ENCODE peak calls at places on chromosomes 16 and 17, in five cellular contexts. Q is osteocyte; P is tibial artery; F is AG09319; J is CD8-positive, alpha-beta T cell. H is an unnamed sample.

GRCh38 chr17:64223931-64224657 is 39.0 kb downstream of the TEX2 start:
- DNase-seq in F (no peak), P (no peak), J (no peak), Q (peak; percentile 1), H (no peak)

GRCh38 chr16:69859105-69859969 is 91.8 kb upstream of the CLEC18A start:
- DNase-seq in J (no peak), F (no peak), P (no peak), Q (no peak), H (peak; percentile 46)

GRCh38 chr17:1280652-1281051 is 1.2 kb downstream of the TRARG1 start:
- DNase-seq in Q (no peak), J (no peak), P (no peak), F (no peak), H (no peak)

GRCh38 chr17:77422104-77422782 is 281.5 kb downstream of the SEC14L1 start:
- DNase-seq in P (no peak), F (no peak), Q (no peak), J (no peak), H (no peak)

GRCh38 chr17:74646231-74646630 is 22.7 kb upstream of the CD300E start:
- DNase-seq in J (no peak), P (no peak), Q (no peak), F (no peak), H (peak; percentile 60)

GRCh38 chr16:67936124-67936875 is at the start of gene PSMB10:
- DNase-seq in Q (no peak), F (no peak), J (no peak), P (no peak), H (peak; percentile 49)

GRCh38 chr17:61460796-61461585 is 8.8 kb downstream of the TBX4 start:
- DNase-seq in P (no peak), F (no peak), J (no peak), Q (no peak), H (no peak)

GRCh38 chr17:40509626-40510327 is 8.4 kb upstream of the TNS4 start:
- DNase-seq in P (no peak), F (no peak), Q (no peak), J (no peak), H (no peak)

GRCh38 chr17:27650836-27651235 is 19.8 kb downstream of the LGALS9 start:
- DNase-seq in Q (no peak), J (no peak), F (no peak), P (no peak), H (no peak)

GRCh38 chr17:77701996-77702395 is 256.5 kb upstream of the TNRC6C start:
- DNase-seq in F (no peak), P (peak; percentile 11), Q (peak; percentile 27), J (no peak), H (no peak)

GRCh38 chr16:2529061-2529931 is 1.9 kb downstream of the CEMP1 start:
- DNase-seq in Q (no peak), J (no peak), P (no peak), F (no peak), H (no peak)

GRCh38 chr16:86718118-86718517 is 139.8 kb downstream of the FOXL1 start:
- DNase-seq in F (no peak), J (no peak), Q (no peak), P (no peak), H (peak; percentile 37)

GRCh38 chr16:84663433-84664101 is 15.3 kb downstream of the KLHL36 start:
- DNase-seq in J (no peak), F (no peak), P (no peak), Q (no peak), H (peak; percentile 74)

GRCh38 chr17:17685775-17686291 is 4.6 kb downstream of the RAI1 start:
- DNase-seq in P (no peak), J (no peak), F (no peak), Q (no peak), H (no peak)

GRCh38 chr16:50011707-50012106 is 13.3 kb upstream of the CNEP1R1 start:
- DNase-seq in F (no peak), Q (no peak), P (no peak), J (no peak), H (no peak)

GRCh38 chr16:13110124-13110796 is 208.9 kb downstream of the SHISA9 start:
- DNase-seq in Q (no peak), F (no peak), P (peak; percentile 79), J (no peak), H (no peak)

GRCh38 chr17:67294451-67295199 is 49.6 kb upstream of the HELZ start:
- DNase-seq in Q (no peak), P (no peak), F (no peak), J (no peak), H (no peak)

DNA sequence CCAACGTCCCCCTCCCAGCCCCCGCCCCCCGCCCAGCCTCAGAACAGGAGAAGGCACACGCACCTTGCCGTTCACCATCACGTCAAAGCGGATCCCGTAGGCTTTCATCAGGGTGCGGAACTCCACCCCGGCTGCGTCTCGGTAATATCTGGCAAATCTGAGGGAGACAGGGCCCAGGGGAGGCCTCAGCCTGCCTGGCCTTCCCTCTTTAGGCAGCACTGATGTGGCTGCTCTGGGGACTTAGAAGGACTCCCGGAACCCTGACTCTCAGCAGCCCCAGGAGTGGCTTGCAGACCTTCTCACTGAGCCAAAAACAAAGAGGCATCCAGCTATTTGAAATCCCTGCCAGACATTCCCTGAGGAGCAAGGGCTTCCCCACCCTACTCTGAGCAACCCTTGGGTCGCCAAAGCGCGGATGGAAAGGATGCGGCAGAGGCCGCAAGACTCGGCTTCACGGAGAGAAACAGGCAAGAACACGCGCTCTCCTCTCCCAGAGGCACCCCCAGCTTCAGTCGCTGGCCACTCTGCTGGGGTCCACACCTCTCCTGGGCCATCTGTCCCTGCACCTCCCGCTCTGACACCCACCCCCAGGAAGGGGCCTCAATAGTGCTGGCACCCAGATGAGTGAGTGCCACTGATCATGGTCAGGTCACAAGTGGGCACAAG is 7.9 kb downstream of the P2RX5 start:
- DNase-seq in J (no peak), P (no peak), F (no peak), Q (no peak), H (peak; percentile 53)
- TF ChIP-seq CTCF in J (no peak), P (no peak), F (no peak), Q (no peak), H (no peak)

GRCh38 chr16:23245268-23245667 is 56.8 kb upstream of the SCNN1B start:
- DNase-seq in Q (no peak), J (no peak), F (no peak), P (peak; percentile 80), H (no peak)

GRCh38 chr16:23249830-23250229 is 52.3 kb upstream of the SCNN1B start:
- DNase-seq in P (no peak), Q (no peak), J (no peak), F (no peak), H (no peak)

GRCh38 chr16:23240994-23241393 is 58.4 kb downstream of the SCNN1G start:
- DNase-seq in P (no peak), F (no peak), Q (no peak), J (no peak), H (no peak)

GRCh38 chr16:23248261-23249194 is 53.6 kb upstream of the SCNN1B start:
- DNase-seq in P (no peak), Q (no peak), F (no peak), J (no peak), H (no peak)

DNA sequence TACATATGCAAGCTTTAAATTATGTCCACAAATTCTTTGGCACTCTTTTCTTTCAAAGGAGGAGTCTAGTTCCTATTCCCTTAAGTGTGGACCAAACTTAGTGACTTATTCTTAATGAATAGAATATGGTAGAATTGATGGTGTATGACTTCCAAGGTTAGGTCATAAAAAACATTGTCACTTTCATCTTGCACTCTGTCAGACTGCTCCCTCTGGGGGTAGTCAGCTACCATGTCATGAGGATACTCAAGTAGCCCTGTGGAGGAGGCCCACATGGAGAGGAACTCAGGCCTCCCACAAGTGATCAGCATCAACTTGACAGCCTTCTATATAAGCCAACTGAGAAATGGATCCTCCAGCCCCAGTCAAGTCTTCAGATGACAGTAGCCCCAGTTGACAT is 58.0 kb upstream of the SCNN1B start:
- DNase-seq in J (no peak), F (no peak), Q (no peak), P (no peak), H (no peak)
- TF ChIP-seq CTCF in J (no peak), F (no peak), Q (no peak), P (no peak), H (no peak)

DNA sequence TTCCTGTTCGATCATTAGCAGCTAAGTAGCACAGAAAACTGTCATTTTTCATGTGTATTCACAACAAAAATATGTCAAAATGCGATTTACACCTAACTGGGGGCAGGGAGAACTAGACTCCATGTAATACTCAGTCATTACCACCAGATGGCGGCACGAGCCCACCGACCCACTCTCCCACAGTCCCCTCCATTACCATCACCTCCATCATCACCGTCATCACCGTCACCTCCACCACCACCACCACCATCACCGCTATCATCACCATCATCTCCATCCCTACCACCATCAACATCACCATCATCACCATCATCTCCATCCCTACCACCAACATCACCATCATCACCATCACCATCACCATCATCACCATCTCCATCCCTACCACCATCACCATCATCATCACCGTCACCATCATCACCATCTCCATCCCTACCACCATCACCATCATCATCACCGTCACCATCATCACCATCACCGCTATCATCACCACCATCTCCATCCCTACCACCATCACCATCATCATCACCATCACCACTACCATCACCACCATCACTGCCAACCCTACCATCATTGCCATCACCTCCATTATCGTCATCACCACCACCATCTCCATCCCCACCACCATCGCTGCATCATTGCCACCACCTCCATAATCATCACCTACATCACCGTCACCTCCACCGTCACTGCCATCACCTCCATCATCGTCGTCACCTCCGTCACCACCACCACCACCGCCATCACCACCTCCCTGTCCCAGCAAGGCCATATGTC is 14.4 kb downstream of the NDUFAF8 start:
- DNase-seq in J (peak; percentile 53), P (no peak), F (no peak), Q (no peak), H (peak; percentile 81)
- TF ChIP-seq CTCF in J (peak; percentile 80), P (peak; percentile 82), F (peak; percentile 65), Q (peak; percentile 82), H (peak; percentile 36)

GRCh38 chr17:48470388-48471034 is 40.5 kb upstream of the SKAP1 start:
- DNase-seq in Q (no peak), P (no peak), F (no peak), J (no peak), H (no peak)
- TF ChIP-seq CTCF in Q (no peak), P (no peak), F (no peak), J (no peak), H (no peak)

DNA sequence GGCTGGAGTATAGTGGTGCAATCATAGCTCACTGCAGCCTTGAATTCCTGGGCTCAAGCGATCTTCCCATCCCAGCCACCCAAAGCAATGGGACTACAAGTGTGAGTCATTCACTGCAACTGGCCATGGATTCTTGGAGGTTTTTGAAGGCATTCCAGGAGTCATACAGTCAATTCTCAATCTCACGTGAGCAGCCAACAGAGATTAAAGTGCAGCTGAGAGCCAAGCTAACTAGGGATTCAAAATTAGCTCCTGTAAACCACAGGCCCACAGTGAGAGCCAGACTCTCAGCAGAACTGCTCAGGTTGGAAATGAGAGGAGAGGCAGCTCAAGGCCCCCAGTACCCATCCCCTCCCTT is 30.2 kb downstream of the XPO6 start:
- DNase-seq in J (no peak), F (peak; percentile 75), Q (no peak), P (no peak), H (no peak)
- TF ChIP-seq CTCF in J (no peak), F (no peak), Q (no peak), P (no peak), H (no peak)

GRCh38 chr17:60392042-60392844 is at the start of gene USP32:
- DNase-seq in P (peak; percentile 99), Q (peak; percentile 99), F (peak; percentile 98), J (peak; percentile 97), H (peak; percentile 95)
- TF ChIP-seq CTCF in P (peak; percentile 22), Q (peak; percentile 35), F (no peak), J (no peak), H (no peak)